ENCODE peak calls at places on chromosomes 6 and 20, in six cellular contexts. P is left ventricle myocardium inferior; S is endothelial cell; E is DND-41; N is activated CD8-positive, alpha-beta memory T cell treated with anti-CD3 and anti-CD28 coated beads, Interleukin-2, amount 50 U/mL, for 4 hours; H is fibroblast of lung. X is an unnamed sample.

GRCh38 chr20:33501000-33501399 is 11.1 kb downstream of the CBFA2T2 start:
- DNase-seq in P (no peak), S (no peak), E (no peak), N (no peak), H (no peak), X (no peak)

GRCh38 chr20:60869626-60870025 is 382.4 kb upstream of the CDH4 start:
- DNase-seq in P (no peak), S (no peak), E (no peak), N (no peak), H (no peak), X (no peak)

GRCh38 chr6:90301816-90302215 is 5.2 kb upstream of the BACH2 start:
- DNase-seq in P (no peak), S (no peak), E (no peak), N (no peak), H (no peak), X (no peak)

GRCh38 chr6:141403827-141404226 is 728.9 kb upstream of the GJE1 start:
- DNase-seq in P (no peak), S (no peak), E (no peak), N (no peak), H (peak; percentile 75), X (no peak)

GRCh38 chr6:156775717-156776116 is 1.5 kb upstream of the ARID1B start:
- DNase-seq in P (no peak), S (no peak), E (no peak), N (no peak), H (no peak), X (no peak)

GRCh38 chr6:154961141-154961540 is 34.0 kb upstream of the TIAM2 start:
- DNase-seq in P (no peak), S (no peak), E (no peak), N (no peak), H (no peak), X (no peak)

GRCh38 chr20:45343867-45344721 is 4.1 kb downstream of the SDC4 start:
- DNase-seq in P (no peak), S (no peak), E (no peak), N (no peak), H (peak; percentile 92), X (no peak)

GRCh38 chr6:53840027-53840426 is 45.2 kb downstream of the LRRC1 start:
- DNase-seq in P (no peak), S (no peak), E (no peak), N (no peak), H (no peak), X (no peak)

GRCh38 chr20:46367967-46368901 is 38.2 kb downstream of the ELMO2 start:
- DNase-seq in P (no peak), S (no peak), E (no peak), N (no peak), H (no peak), X (no peak)

GRCh38 chr6:39327516-39327915 is 5.0 kb upstream of the KCNK16 start:
- DNase-seq in P (no peak), S (no peak), E (no peak), N (no peak), H (no peak), X (no peak)

GRCh38 chr6:37516076-37516919 is 16.6 kb upstream of the CCDC167 start:
- DNase-seq in P (peak; percentile 31), S (no peak), E (peak; percentile 96), N (peak; percentile 82), H (no peak), X (peak; percentile 63)

GRCh38 chr6:32081168-32081624 is 27.9 kb downstream of the TNXB start:
- DNase-seq in P (peak; percentile 72), S (no peak), E (no peak), N (no peak), H (peak; percentile 84), X (no peak)

GRCh38 chr20:56735087-56735642 is 106.1 kb downstream of the TFAP2C start:
- DNase-seq in P (no peak), S (no peak), E (no peak), N (no peak), H (no peak), X (no peak)

GRCh38 chr20:46621492-46621891 is 29.8 kb downstream of the SLC13A3 start:
- DNase-seq in P (no peak), S (no peak), E (no peak), N (no peak), H (peak; percentile 83), X (no peak)

GRCh38 chr6:56046576-56046975 is 171.2 kb upstream of the BMP5 start:
- DNase-seq in P (peak; percentile 15), S (no peak), E (no peak), N (no peak), H (peak; percentile 69), X (no peak)

GRCh38 chr6:169865346-169866139 is 114.1 kb downstream of the ERMARD start:
- DNase-seq in P (no peak), S (no peak), E (no peak), N (no peak), H (no peak), X (no peak)

GRCh38 chr6:6930223-6930880 is 177.4 kb upstream of the RREB1 start:
- DNase-seq in P (no peak), S (no peak), E (no peak), N (no peak), H (no peak), X (no peak)

GRCh38 chr20:45019027-45019763 is 52.9 kb downstream of the STK4 start:
- DNase-seq in P (no peak), S (no peak), E (no peak), N (no peak), H (no peak), X (no peak)

GRCh38 chr20:51884561-51884960 is 82.2 kb upstream of the SALL4 start:
- DNase-seq in P (no peak), S (no peak), E (no peak), N (no peak), H (peak; percentile 22), X (no peak)

GRCh38 chr6:20182069-20182468 is 30.2 kb downstream of the MBOAT1 start:
- DNase-seq in P (no peak), S (no peak), E (no peak), N (no peak), H (no peak), X (no peak)

GRCh38 chr20:45406260-45407066 is 1.6 kb upstream of the DBNDD2 start:
- DNase-seq in P (peak; percentile 87), S (peak; percentile 28), E (peak; percentile 81), N (peak; percentile 69), H (no peak), X (peak; percentile 49)

GRCh38 chr20:19047040-19047950 is 165.1 kb upstream of the SLC24A3 start:
- DNase-seq in P (peak; percentile 58), S (no peak), E (no peak), N (no peak), H (no peak), X (no peak)

GRCh38 chr6:128167552-128167951 is 266.7 kb upstream of the THEMIS start:
- DNase-seq in P (no peak), S (no peak), E (no peak), N (no peak), H (no peak), X (no peak)

GRCh38 chr6:26379236-26380139 is 3.4 kb upstream of the BTN2A2 start:
- DNase-seq in P (no peak), S (no peak), E (no peak), N (no peak), H (peak; percentile 44), X (no peak)

GRCh38 chr6:14771026-14771425 is 474.8 kb upstream of the JARID2 start:
- DNase-seq in P (no peak), S (no peak), E (no peak), N (no peak), H (no peak), X (no peak)

GRCh38 chr6:36387440-36388303 is at the start of gene ETV7:
- DNase-seq in P (no peak), S (peak; percentile 26), E (no peak), N (peak; percentile 44), H (peak; percentile 8), X (no peak)

GRCh38 chr20:42191140-42191860 is 573.1 kb upstream of the CHD6 start:
- DNase-seq in P (no peak), S (no peak), E (no peak), N (no peak), H (no peak), X (no peak)

GRCh38 chr20:17969884-17970409 is 1.1 kb downstream of the MGME1 start:
- DNase-seq in P (no peak), S (peak; percentile 9), E (peak; percentile 57), N (no peak), H (peak; percentile 52), X (no peak)

GRCh38 chr6:152338335-152339125 is 298.6 kb downstream of the SYNE1 start:
- DNase-seq in P (peak; percentile 70), S (peak; percentile 63), E (peak; percentile 50), N (peak; percentile 67), H (peak; percentile 36), X (peak; percentile 64)

GRCh38 chr20:4637081-4637797 is 84.5 kb upstream of the PRND start:
- DNase-seq in P (no peak), S (no peak), E (no peak), N (no peak), H (no peak), X (no peak)

GRCh38 chr6:36840471-36841461 is 1.5 kb upstream of the CPNE5 start:
- DNase-seq in P (peak; percentile 57), S (no peak), E (peak; percentile 22), N (peak; percentile 38), H (no peak), X (no peak)

X was measured in mesothelial cell of epicardium.